ENCODE peak calls at places on chromosomes 13 and 19, in six cellular contexts. Z is T1000, T is glutamatergic neuron, E is right cardiac atrium, P is omental fat pad, V is mesenchymal stem cell. S is an unnamed sample.

GRCh38 chr13:27137759-27138158 is 33.9 kb downstream of the USP12 start:
- DNase-seq in Z (no peak), T (peak), E (peak), P (no peak), V (no peak), S (no peak)

GRCh38 chr13:109740121-109740520 is 46.3 kb downstream of the IRS2 start:
- DNase-seq in Z (no peak), T (no peak), E (no peak), P (no peak), V (no peak), S (no peak)

GRCh38 chr13:26551255-26551654 is 6.2 kb upstream of the WASF3 start:
- DNase-seq in Z (no peak), T (no peak), E (no peak), P (no peak), V (no peak), S (no peak)

GRCh38 chr13:107881362-107881761 is 334.0 kb downstream of the LIG4 start:
- DNase-seq in Z (no peak), T (no peak), E (no peak), P (no peak), V (no peak), S (no peak)

GRCh38 chr19:17915940-17916593 is 16.7 kb upstream of the CCDC124 start:
- DNase-seq in Z (no peak), T (no peak), E (no peak), P (no peak), V (no peak), S (no peak)

GRCh38 chr13:46321494-46322225 is 65.4 kb downstream of the RUBCNL start:
- DNase-seq in Z (no peak), T (peak), E (peak), P (no peak), V (peak), S (peak)

GRCh38 chr13:33394294-33394932 is 108.9 kb upstream of the STARD13 start:
- DNase-seq in Z (no peak), T (no peak), E (no peak), P (no peak), V (no peak), S (no peak)

GRCh38 chr13:113548778-113549621 is 35.6 kb upstream of the TFDP1 start:
- DNase-seq in Z (no peak), T (peak), E (no peak), P (no peak), V (no peak), S (no peak)

GRCh38 chr19:6720369-6721112 is at the start of gene C3:
- DNase-seq in Z (peak), T (no peak), E (peak), P (peak), V (peak), S (peak)

GRCh38 chr13:67043901-67044300 is 186.2 kb downstream of the PCDH9 start:
- DNase-seq in Z (no peak), T (no peak), E (no peak), P (no peak), V (no peak), S (no peak)

GRCh38 chr19:18225702-18226468 is at the start of gene PDE4C:
- DNase-seq in Z (no peak), T (peak), E (peak), P (no peak), V (peak), S (no peak)

GRCh38 chr13:94020426-94020825 is 459.1 kb downstream of the DCT start:
- DNase-seq in Z (no peak), T (no peak), E (no peak), P (no peak), V (peak), S (no peak)

GRCh38 chr19:4521170-4521887 is 3.0 kb upstream of the PLIN4 start:
- DNase-seq in Z (no peak), T (no peak), E (no peak), P (no peak), V (peak), S (no peak)

GRCh38 chr13:113595131-113595530 is 10.6 kb downstream of the TFDP1 start:
- DNase-seq in Z (no peak), T (no peak), E (no peak), P (no peak), V (no peak), S (no peak)

GRCh38 chr13:55497486-55497885 is 1643.2 kb upstream of the PRR20A start:
- DNase-seq in Z (no peak), T (no peak), E (no peak), P (no peak), V (no peak), S (no peak)

GRCh38 chr19:52492991-52493470 is 34.4 kb upstream of the ZNF808 start:
- DNase-seq in Z (no peak), T (peak), E (no peak), P (no peak), V (no peak), S (no peak)

GRCh38 chr19:46759817-46760333 is 13.6 kb upstream of the STRN4 start:
- DNase-seq in Z (no peak), T (no peak), E (no peak), P (no peak), V (no peak), S (no peak)

GRCh38 chr19:48351341-48351752 is 12.4 kb downstream of the TMEM143 start:
- DNase-seq in Z (no peak), T (peak), E (peak), P (peak), V (peak), S (no peak)

GRCh38 chr13:74306496-74306895 is 172.3 kb upstream of the KLF12 start:
- DNase-seq in Z (no peak), T (no peak), E (no peak), P (no peak), V (peak), S (no peak)

GRCh38 chr13:36038785-36039415 is 92.3 kb downstream of the DCLK1 start:
- DNase-seq in Z (no peak), T (no peak), E (no peak), P (no peak), V (no peak), S (no peak)

GRCh38 chr19:9935409-9936062 is 779 bp downstream of the OLFM2 start:
- DNase-seq in Z (no peak), T (no peak), E (no peak), P (no peak), V (no peak), S (no peak)

GRCh38 chr13:51453308-51453958 is 597 bp upstream of the INTS6 start:
- DNase-seq in Z (no peak), T (peak), E (peak), P (peak), V (peak), S (peak)

GRCh38 chr13:113917096-113917495 is 53.2 kb upstream of the GAS6 start:
- DNase-seq in Z (no peak), T (no peak), E (no peak), P (no peak), V (no peak), S (no peak)

GRCh38 chr13:33015791-33016323 is 366 bp upstream of the KL start:
- DNase-seq in Z (no peak), T (peak), E (peak), P (no peak), V (peak), S (no peak)

GRCh38 chr19:38676023-38676877 is 28.8 kb downstream of the ACTN4 start:
- DNase-seq in Z (peak), T (no peak), E (peak), P (no peak), V (peak), S (no peak)

GRCh38 chr19:54608205-54608604 is 14.8 kb downstream of the LILRA1 start:
- DNase-seq in Z (no peak), T (no peak), E (no peak), P (no peak), V (no peak), S (no peak)

GRCh38 chr13:94673841-94674240 is 38.5 kb downstream of the SOX21 start:
- DNase-seq in Z (no peak), T (no peak), E (no peak), P (no peak), V (no peak), S (no peak)

GRCh38 chr13:75437582-75438318 is 44.2 kb downstream of the TBC1D4 start:
- DNase-seq in Z (no peak), T (no peak), E (no peak), P (no peak), V (peak), S (no peak)

GRCh38 chr19:50414850-50415660 is 3.7 kb upstream of the SPIB start:
- DNase-seq in Z (no peak), T (peak), E (peak), P (peak), V (peak), S (no peak)

GRCh38 chr13:19605161-19605955 is 28.1 kb upstream of the MPHOSPH8 start:
- DNase-seq in Z (no peak), T (no peak), E (no peak), P (no peak), V (no peak), S (no peak)

GRCh38 chr13:112961457-112962369 is 7.3 kb upstream of the MCF2L start:
- DNase-seq in Z (no peak), T (no peak), E (no peak), P (no peak), V (no peak), S (no peak)

GRCh38 chr19:18700501-18701249 is 17.2 kb downstream of the CRTC1 start:
- DNase-seq in Z (no peak), T (peak), E (peak), P (no peak), V (peak), S (no peak)

GRCh38 chr13:91297503-91297902 is 50.0 kb upstream of the MIR17HG start:
- DNase-seq in Z (no peak), T (no peak), E (no peak), P (no peak), V (no peak), S (no peak)

GRCh38 chr13:85298387-85298924 is 500.8 kb downstream of the SLITRK6 start:
- DNase-seq in Z (no peak), T (no peak), E (no peak), P (no peak), V (peak), S (no peak)

GRCh38 chr19:17441241-17442135 is 7.0 kb downstream of the TMEM221 start:
- DNase-seq in Z (no peak), T (no peak), E (no peak), P (no peak), V (peak), S (no peak)

GRCh38 chr13:21670006-21670882 is 629 bp upstream of the FGF9 start:
- DNase-seq in Z (peak), T (peak), E (peak), P (no peak), V (peak), S (no peak)

GRCh38 chr19:8333771-8334457 is 9.1 kb downstream of the KANK3 start:
- DNase-seq in Z (no peak), T (peak), E (no peak), P (no peak), V (no peak), S (no peak)

GRCh38 chr13:75825599-75825998 is 189.5 kb downstream of the LMO7 start:
- DNase-seq in Z (no peak), T (no peak), E (no peak), P (no peak), V (no peak), S (no peak)

GRCh38 chr13:36282818-36283432 is 14.7 kb downstream of the CCDC169 start:
- DNase-seq in Z (no peak), T (no peak), E (no peak), P (no peak), V (peak), S (peak)